ENCODE peak calls at places on chromosomes 7 and 10, in four cellular contexts. F is endodermal cell, O is fibroblast of pulmonary artery, C is iPS-NIHi11. P is an unnamed sample.

GRCh38 chr7:84331665-84332064 is 137.1 kb upstream of the SEMA3A start:
- DNase-seq in F (no peak), O (no peak), C (no peak), P (peak; percentile 69)

GRCh38 chr7:126569402-126569801 is 683.3 kb downstream of the GRM8 start:
- DNase-seq in F (no peak), O (no peak), C (no peak), P (peak; percentile 2)

GRCh38 chr7:41047789-41048191 is 655.1 kb downstream of the INHBA start:
- DNase-seq in F (no peak), O (peak; percentile 54), C (no peak), P (no peak)

GRCh38 chr10:128518000-128518399 is 391.8 kb upstream of the MKI67 start:
- DNase-seq in F (no peak), O (no peak), C (no peak), P (no peak)

GRCh38 chr10:126063353-126063791 is 167.0 kb downstream of the FANK1 start:
- DNase-seq in F (no peak), O (peak; percentile 48), C (no peak), P (peak; percentile 93)

GRCh38 chr7:113657603-113658002 is 261.2 kb downstream of the PPP1R3A start:
- DNase-seq in F (no peak), O (no peak), C (no peak), P (no peak)

GRCh38 chr10:71531485-71532446 is 135.0 kb downstream of the CDH23 start:
- DNase-seq in F (no peak), O (no peak), C (no peak), P (no peak)

GRCh38 chr7:134941185-134941900 is 45.0 kb upstream of the AGBL3 start:
- DNase-seq in F (peak; percentile 57), O (peak; percentile 95), C (peak; percentile 48), P (peak; percentile 64)